ENCODE peak calls at places on chromosomes 16 and 17, in ten cellular contexts. X is HEK293T, L is H54, P is fibroblast of villous mesenchyme, B is SK-N-SH, A is iris pigment epithelial cell, I is NCI-H1930, Y is transverse colon, V is heart left ventricle, T is cardiac muscle cell. D is an unnamed sample.

GRCh38 chr17:27946521-27946920 is 53.4 kb upstream of the LYRM9 start:
- DNase-seq in B (no peak), V (no peak), T (no peak), X (no peak), P (no peak), A (no peak), I (no peak), Y (no peak), L (no peak), D (no peak)

GRCh38 chr16:74984194-74984669 is 691 bp downstream of the WDR59 start:
- DNase-seq in T (no peak), B (no peak), V (no peak), A (peak; percentile 51), P (no peak), I (no peak), L (no peak), X (no peak), Y (no peak), D (no peak)

GRCh38 chr17:70110443-70110880 is 35.4 kb downstream of the KCNJ16 start:
- DNase-seq in T (no peak), B (no peak), X (no peak), Y (no peak), L (no peak), V (peak; percentile 44), I (no peak), P (peak; percentile 3), A (peak; percentile 83), D (no peak)

GRCh38 chr16:66899945-66900688 is 18.6 kb downstream of the CDH16 start:
- DNase-seq in Y (peak; percentile 86), T (peak; percentile 89), V (peak; percentile 77), X (peak; percentile 57), P (peak; percentile 93), L (peak; percentile 77), A (peak; percentile 84), B (peak; percentile 81), I (no peak), D (peak; percentile 87)

GRCh38 chr16:86969716-86970115 is 347.5 kb downstream of the C16orf95 start:
- DNase-seq in P (no peak), T (no peak), V (no peak), Y (no peak), L (no peak), X (no peak), A (no peak), I (no peak), B (no peak), D (no peak)

GRCh38 chr16:27920391-27920891 is 143.1 kb downstream of the GSG1L start:
- DNase-seq in B (peak; percentile 80), Y (no peak), A (peak; percentile 9), P (no peak), V (no peak), I (no peak), T (peak; percentile 2), L (peak; percentile 26), X (peak; percentile 74), D (no peak)

GRCh38 chr16:66705790-66706505 is 9.4 kb upstream of the CMTM4 start:
- DNase-seq in P (peak; percentile 59), A (no peak), I (no peak), Y (peak; percentile 80), V (peak; percentile 78), T (no peak), B (no peak), X (no peak), L (no peak), D (peak; percentile 73)

GRCh38 chr16:75305364-75306101 is 54.1 kb upstream of the BCAR1 start:
- DNase-seq in L (peak; percentile 81), P (peak; percentile 100), B (peak; percentile 54), A (peak; percentile 100), T (peak; percentile 26), X (peak; percentile 49), Y (peak; percentile 90), I (no peak), V (peak; percentile 62), D (peak; percentile 78)

GRCh38 chr16:64590516-64590915 is 531.3 kb downstream of the CDH11 start:
- DNase-seq in X (no peak), Y (no peak), L (no peak), I (no peak), T (no peak), V (no peak), B (no peak), A (peak; percentile 69), P (peak; percentile 2), D (no peak)

GRCh38 chr16:55660776-55661175 is 5.0 kb downstream of the SLC6A2 start:
- DNase-seq in T (no peak), A (no peak), L (no peak), V (no peak), Y (no peak), X (no peak), B (no peak), P (no peak), I (no peak), D (no peak)

GRCh38 chr17:29241015-29241963 is 5.4 kb upstream of the CRYBA1 start:
- DNase-seq in I (no peak), Y (no peak), X (no peak), B (peak; percentile 39), P (peak; percentile 94), V (no peak), A (peak; percentile 98), L (peak; percentile 88), T (no peak), D (no peak)

GRCh38 chr16:70257391-70257790 is 5.7 kb upstream of the EXOSC6 start:
- DNase-seq in T (no peak), A (no peak), L (no peak), B (no peak), V (no peak), P (no peak), Y (no peak), X (peak; percentile 3), I (no peak), D (no peak)

GRCh38 chr17:49872776-49873377 is 25.0 kb upstream of the TAC4 start:
- DNase-seq in T (no peak), I (no peak), L (no peak), B (no peak), A (no peak), Y (no peak), V (no peak), P (no peak), X (no peak), D (no peak)

GRCh38 chr17:4235372-4236279 is 28.2 kb downstream of the ANKFY1 start:
- DNase-seq in I (no peak), P (no peak), Y (no peak), A (peak; percentile 53), L (no peak), T (no peak), B (no peak), V (no peak), X (no peak), D (no peak)

GRCh38 chr17:82648761-82649474 is 674 bp upstream of the WDR45B start:
- DNase-seq in Y (peak; percentile 62), L (peak; percentile 38), I (no peak), A (no peak), X (peak; percentile 73), V (peak; percentile 73), T (peak; percentile 52), P (no peak), B (peak; percentile 95), D (peak; percentile 43)

GRCh38 chr17:64632606-64633005 is 29.5 kb downstream of the SMURF2 start:
- DNase-seq in X (no peak), L (no peak), P (peak; percentile 81), T (no peak), V (no peak), I (no peak), A (peak; percentile 72), B (no peak), Y (no peak), D (no peak)

GRCh38 chr17:4585203-4585939 is 1.0 kb downstream of the SMTNL2 start:
- DNase-seq in T (peak; percentile 54), L (no peak), B (no peak), X (no peak), I (no peak), P (no peak), Y (no peak), A (no peak), V (no peak), D (no peak)